ENCODE peak calls at places on chromosomes 5 and 9, in seven cellular contexts. T, D, N, K, O, J and B are unnamed samples.

GRCh38 chr9:72280913-72281500 is 84.0 kb downstream of the ZFAND5 start:
- DNase-seq in T (peak; percentile 45), D (peak; percentile 36), J (peak; percentile 73), O (peak; percentile 73), K (peak; percentile 81), N (peak; percentile 21), B (peak; percentile 35)

GRCh38 chr9:17856995-17857394 is 278.1 kb downstream of the SH3GL2 start:
- DNase-seq in O (no peak), D (no peak), J (no peak), N (no peak), K (no peak), T (no peak), B (no peak)

GRCh38 chr5:11335881-11336760 is 568.1 kb downstream of the CTNND2 start:
- DNase-seq in K (no peak), D (no peak), O (no peak), J (no peak), N (no peak), T (no peak), B (no peak)

GRCh38 chr5:107483196-107483595 is 187.5 kb downstream of the EFNA5 start:
- DNase-seq in T (no peak), K (no peak), D (no peak), J (no peak), O (no peak), N (no peak), B (no peak)

GRCh38 chr9:95110956-95111525 is 206.5 kb downstream of the FANCC start:
- DNase-seq in K (no peak), J (no peak), T (no peak), D (no peak), N (no peak), O (no peak), B (no peak)

GRCh38 chr9:129720181-129720864 is 32.5 kb downstream of the PTGES start:
- DNase-seq in D (no peak), T (no peak), O (no peak), K (no peak), J (no peak), N (no peak), B (no peak)

GRCh38 chr5:179840766-179841165 is 17.9 kb downstream of the MRNIP start:
- DNase-seq in O (no peak), N (no peak), K (no peak), J (no peak), D (no peak), T (no peak), B (no peak)

GRCh38 chr9:93071464-93071863 is 13.0 kb downstream of the SUSD3 start:
- DNase-seq in J (no peak), D (no peak), T (no peak), K (no peak), O (no peak), N (no peak), B (no peak)

GRCh38 chr9:88933607-88934379 is 57.5 kb upstream of the S1PR3 start:
- DNase-seq in T (no peak), K (no peak), D (no peak), O (no peak), J (no peak), N (no peak), B (no peak)

GRCh38 chr5:148469446-148470062 is 85.8 kb downstream of the FBXO38 start:
- DNase-seq in O (no peak), T (peak; percentile 60), J (no peak), K (no peak), D (no peak), N (peak; percentile 28), B (no peak)

GRCh38 chr5:109987355-109987754 is 297.6 kb downstream of the MAN2A1 start:
- DNase-seq in O (no peak), D (no peak), J (no peak), T (no peak), N (no peak), K (no peak), B (no peak)

GRCh38 chr9:72997387-72997995 is 44.6 kb upstream of the ALDH1A1 start:
- DNase-seq in N (no peak), D (no peak), J (no peak), O (no peak), K (no peak), T (no peak), B (no peak)

GRCh38 chr9:133306242-133307194 is 29.5 kb downstream of the SURF6 start:
- DNase-seq in J (no peak), O (no peak), T (peak; percentile 4), N (peak; percentile 16), D (no peak), K (peak; percentile 49), B (no peak)

GRCh38 chr5:180629703-180630382 is 19.6 kb downstream of the FLT4 start:
- DNase-seq in T (no peak), J (no peak), O (no peak), N (no peak), K (no peak), D (no peak), B (no peak)

GRCh38 chr5:124592891-124593290 is 153.5 kb downstream of the ZNF608 start:
- DNase-seq in D (no peak), J (no peak), O (no peak), T (no peak), N (no peak), K (no peak), B (no peak)

GRCh38 chr5:116084231-116084630 is 594 bp upstream of the COMMD10 start:
- DNase-seq in O (peak; percentile 63), D (no peak), T (peak; percentile 13), J (no peak), N (no peak), K (peak; percentile 68), B (no peak)

GRCh38 chr5:167478156-167478555 is 813.3 kb upstream of the WWC1 start:
- DNase-seq in N (no peak), K (no peak), O (no peak), T (no peak), D (no peak), J (no peak), B (no peak)

GRCh38 chr5:181261320-181262085 is 560 bp upstream of the TRIM52 start:
- DNase-seq in J (no peak), N (peak; percentile 52), O (peak; percentile 71), K (peak; percentile 92), T (peak; percentile 70), D (peak; percentile 62), B (no peak)

GRCh38 chr5:150989695-150990094 is 30.7 kb upstream of the GPX3 start:
- DNase-seq in K (no peak), O (no peak), D (no peak), N (no peak), T (no peak), J (no peak), B (peak; percentile 38)

GRCh38 chr9:88258587-88258986 is 120.3 kb upstream of the SPATA31C2 start:
- DNase-seq in J (no peak), N (no peak), D (no peak), O (no peak), K (no peak), T (no peak), B (no peak)

GRCh38 chr5:173333900-173334685 is 5.9 kb upstream of the STC2 start:
- DNase-seq in K (no peak), N (no peak), D (no peak), T (no peak), J (no peak), O (no peak), B (no peak)

GRCh38 chr9:14306672-14307646 is 7.0 kb downstream of the NFIB start:
- DNase-seq in K (no peak), N (no peak), J (no peak), O (no peak), T (no peak), D (no peak), B (no peak)

GRCh38 chr5:1801954-1802295 is 718 bp downstream of the NDUFS6 start:
- DNase-seq in J (no peak), D (no peak), O (no peak), T (no peak), N (no peak), K (no peak), B (no peak)

GRCh38 chr9:134768332-134769083 is 112.1 kb upstream of the FCN2 start:
- DNase-seq in J (no peak), D (no peak), T (no peak), N (peak; percentile 25), K (no peak), O (no peak), B (no peak)

GRCh38 chr5:72543365-72543764 is 36.2 kb upstream of the ZNF366 start:
- DNase-seq in J (no peak), K (no peak), N (peak; percentile 62), T (peak; percentile 29), D (no peak), O (no peak), B (no peak)

GRCh38 chr9:128190013-128190412 is 1.4 kb downstream of the CIZ1 start:
- DNase-seq in K (no peak), T (no peak), O (no peak), N (no peak), J (no peak), D (no peak), B (no peak)

GRCh38 chr5:88671808-88672499 is 211.0 kb downstream of the MEF2C start:
- DNase-seq in T (no peak), D (no peak), N (no peak), O (no peak), K (no peak), J (peak; percentile 71), B (no peak)